ENCODE peak calls at places on chromosomes 16 and 17, in five cellular contexts. G is lower leg skin, I is AG04450, O is fibroblast of lung, D is heart left ventricle. C is an unnamed sample.

GRCh38 chr16:68228652-68229051 is 7.3 kb downstream of the ESRP2 start:
- DNase-seq in O (no peak), I (no peak), D (no peak), G (no peak), C (no peak)

GRCh38 chr17:7842380-7842949 is 8.4 kb downstream of the KDM6B start:
- DNase-seq in I (peak), G (no peak), D (peak), O (peak), C (peak)

GRCh38 chr16:28162326-28162877 is 49.4 kb downstream of the XPO6 start:
- DNase-seq in D (no peak), G (no peak), I (no peak), O (no peak), C (no peak)

GRCh38 chr17:45246861-45247428 is 14.9 kb downstream of the SPATA32 start:
- DNase-seq in I (no peak), O (peak), G (no peak), D (peak), C (no peak)

GRCh38 chr17:42122371-42123303 is at the start of gene HSPB9:
- DNase-seq in G (no peak), I (no peak), O (no peak), D (peak), C (no peak)

GRCh38 chr16:69938981-69939820 is 11.9 kb upstream of the CLEC18A start:
- DNase-seq in I (no peak), G (no peak), O (no peak), D (no peak), C (no peak)

GRCh38 chr17:36945959-36946725 is 2.6 kb upstream of the AATF start:
- DNase-seq in D (no peak), G (no peak), O (no peak), I (no peak), C (no peak)

GRCh38 chr16:25260416-25260815 is 2.8 kb upstream of the ZKSCAN2 start:
- DNase-seq in O (peak), I (no peak), G (no peak), D (no peak), C (no peak)

GRCh38 chr17:65850486-65850885 is 289.0 kb upstream of the AXIN2 start:
- DNase-seq in I (no peak), O (no peak), G (peak), D (no peak), C (no peak)

GRCh38 chr16:17635183-17635582 is 164.4 kb upstream of the XYLT1 start:
- DNase-seq in D (no peak), I (no peak), G (no peak), O (no peak), C (no peak)

GRCh38 chr16:81335669-81336068 is 20.9 kb downstream of the GAN start:
- DNase-seq in O (no peak), G (no peak), I (no peak), D (no peak), C (no peak)

GRCh38 chr16:75391254-75391653 is 42.0 kb downstream of the CFDP1 start:
- DNase-seq in D (no peak), O (no peak), I (no peak), G (no peak), C (no peak)

GRCh38 chr17:66885417-66885816 is 50.5 kb downstream of the CACNG5 start:
- DNase-seq in O (no peak), I (no peak), D (no peak), G (no peak), C (no peak)

GRCh38 chr17:32298721-32299578 is 33.3 kb downstream of the RHBDL3 start:
- DNase-seq in D (no peak), G (no peak), I (no peak), O (no peak), C (no peak)

GRCh38 chr17:73554498-73554897 is 89.7 kb downstream of the SDK2 start:
- DNase-seq in G (no peak), O (no peak), D (no peak), I (no peak), C (no peak)

GRCh38 chr16:2835638-2836493 is 5.8 kb downstream of the ZG16B start:
- DNase-seq in D (peak), O (peak), G (no peak), I (peak), C (no peak)

GRCh38 chr17:4187076-4187475 is 44.1 kb downstream of the CYB5D2 start:
- DNase-seq in O (no peak), D (no peak), G (peak), I (no peak), C (no peak)

GRCh38 chr17:9406046-9406631 is 169.5 kb downstream of the STX8 start:
- DNase-seq in I (no peak), O (peak), G (no peak), D (no peak), C (no peak)

GRCh38 chr16:17396762-17397498 is 73.8 kb downstream of the XYLT1 start:
- DNase-seq in I (no peak), D (peak), O (peak), G (peak), C (no peak)

GRCh38 chr17:49343273-49343672 is 18.8 kb downstream of the ZNF652 start:
- DNase-seq in O (peak), D (no peak), I (no peak), G (no peak), C (no peak)

GRCh38 chr17:13306310-13306962 is 288.6 kb upstream of the ELAC2 start:
- DNase-seq in G (no peak), D (no peak), I (peak), O (peak), C (no peak)

GRCh38 chr16:1076801-1077576 is 4.4 kb downstream of the SSTR5 start:
- DNase-seq in O (no peak), I (no peak), G (no peak), D (no peak), C (no peak)

GRCh38 chr17:50609376-50610074 is 25.2 kb upstream of the ABCC3 start:
- DNase-seq in O (no peak), I (no peak), G (no peak), D (no peak), C (no peak)

GRCh38 chr17:43814714-43815113 is 18.2 kb downstream of the MPP3 start:
- DNase-seq in I (no peak), G (no peak), O (peak), D (no peak), C (no peak)

GRCh38 chr16:70159355-70160348 is 13.9 kb upstream of the CLEC18C start:
- DNase-seq in I (no peak), G (peak), D (no peak), O (peak), C (no peak)

GRCh38 chr17:11332706-11333105 is 91.7 kb downstream of the SHISA6 start:
- DNase-seq in G (no peak), I (no peak), O (no peak), D (no peak), C (no peak)

GRCh38 chr17:11334493-11334892 is 93.5 kb downstream of the SHISA6 start:
- DNase-seq in G (no peak), O (no peak), D (no peak), I (no peak), C (no peak)

GRCh38 chr17:11326492-11326891 is 85.5 kb downstream of the SHISA6 start:
- DNase-seq in O (no peak), G (no peak), D (no peak), I (no peak), C (no peak)

GRCh38 chr17:11331790-11332526 is 90.9 kb downstream of the SHISA6 start:
- DNase-seq in O (no peak), I (no peak), D (no peak), G (no peak), C (no peak)

GRCh38 chr17:11330871-11331270 is 89.9 kb downstream of the SHISA6 start:
- DNase-seq in I (no peak), G (no peak), O (peak), D (peak), C (no peak)
- H3K4me3 ChIP-seq in I (no peak), G (no peak), O (no peak), D (no peak), C (no peak)

GRCh38 chr17:33523577-33523981 is 230.5 kb upstream of the ASIC2 start:
- DNase-seq in D (no peak), O (no peak), G (peak), I (no peak), C (no peak)

GRCh38 chr17:33519692-33520091 is 226.6 kb upstream of the ASIC2 start:
- DNase-seq in D (no peak), I (no peak), O (no peak), G (no peak), C (no peak)

GRCh38 chr17:33520404-33521032 is 227.4 kb upstream of the ASIC2 start:
- DNase-seq in O (no peak), G (no peak), I (no peak), D (peak), C (no peak)

GRCh38 chr17:33522623-33523022 is 229.5 kb upstream of the ASIC2 start:
- DNase-seq in I (no peak), O (no peak), G (no peak), D (no peak), C (no peak)

DNA sequence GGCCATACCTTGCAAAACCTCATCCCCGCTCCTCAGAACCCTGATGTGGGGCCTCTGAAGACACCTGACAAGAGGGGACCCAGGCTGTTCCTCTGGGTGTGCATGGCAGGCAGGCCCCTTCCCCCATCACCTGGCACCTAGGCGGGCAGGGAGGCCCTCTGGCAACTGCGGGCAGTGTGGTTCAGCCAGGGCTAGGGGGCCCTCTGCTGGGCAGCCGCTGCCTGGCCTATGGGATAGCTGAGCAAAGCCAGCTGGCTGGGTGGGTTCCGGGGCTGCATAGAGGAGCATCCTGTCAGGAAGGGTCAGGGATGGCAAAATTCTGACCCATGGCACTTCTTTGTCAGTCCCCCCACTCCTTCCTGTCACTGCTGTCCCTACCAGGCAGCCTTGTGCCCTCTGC is 228.7 kb upstream of the ASIC2 start:
- DNase-seq in O (no peak), I (no peak), G (no peak), D (no peak), C (no peak)
- TF ChIP-seq CTCF in O (no peak), I (no peak), G (no peak), D (peak), C (no peak)

GRCh38 chr16:49405123-49405522 is 31.5 kb downstream of the C16orf78 start:
- DNase-seq in G (no peak), D (no peak), I (no peak), O (no peak), C (peak)

GRCh38 chr16:49398761-49399160 is 25.2 kb downstream of the C16orf78 start:
- DNase-seq in G (no peak), I (no peak), D (no peak), O (no peak), C (no peak)

GRCh38 chr16:49396206-49396720 is 22.7 kb downstream of the C16orf78 start:
- DNase-seq in D (no peak), I (no peak), O (no peak), G (no peak), C (no peak)

GRCh38 chr16:49399594-49400364 is 26.2 kb downstream of the C16orf78 start:
- DNase-seq in O (no peak), I (no peak), G (no peak), D (no peak), C (no peak)

GRCh38 chr16:49400611-49401010 is 27.0 kb downstream of the C16orf78 start:
- DNase-seq in D (no peak), I (no peak), O (no peak), G (no peak), C (no peak)
- H3K4me3 ChIP-seq in D (no peak), I (no peak), O (no peak), G (no peak), C (no peak)

GRCh38 chr16:30567991-30568638 is 3.4 kb downstream of the ZNF688 start:
- DNase-seq in O (peak), D (no peak), G (no peak), I (peak), C (no peak)

GRCh38 chr16:30570621-30571443 is 682 bp downstream of the ZNF688 start:
- DNase-seq in G (no peak), D (peak), O (peak), I (no peak), C (no peak)

GRCh38 chr16:30574678-30575077 is 3.2 kb upstream of the ZNF688 start:
- DNase-seq in D (no peak), O (no peak), G (no peak), I (no peak), C (no peak)

GRCh38 chr16:30569746-30570325 is 1.7 kb downstream of the ZNF688 start:
- DNase-seq in D (no peak), G (no peak), I (no peak), O (no peak), C (no peak)

GRCh38 chr16:30571444-30572322 is at the start of gene ZNF688:
- DNase-seq in I (peak), G (peak), D (peak), O (peak), C (peak)
- TF ChIP-seq CTCF in I (no peak), G (no peak), D (no peak), O (no peak), C (no peak)

C was measured in coronary artery.